ENCODE peak calls at places on chromosomes 12 and 14, in six cellular contexts. One of them, this sample, is unnamed.

GRCh38 chr12:68336754-68337343 is 4.7 kb upstream of the MDM1 start:
- DNase-seq in tibial nerve: no peak
- DNase-seq in heart left ventricle: no peak
- DNase-seq in NB4: no peak
- DNase-seq in Peyer's patch: no peak
- DNase-seq in ovary: no peak
- DNase-seq in this sample: no peak

GRCh38 chr14:81565441-81566290 is 32.0 kb upstream of the SEL1L start:
- DNase-seq in Peyer's patch: no peak
- DNase-seq in NB4: peak; percentile 41
- DNase-seq in ovary: peak; percentile 31
- DNase-seq in tibial nerve: no peak
- DNase-seq in heart left ventricle: no peak
- DNase-seq in this sample: no peak

GRCh38 chr14:52961060-52961639 is 10.3 kb upstream of the FERMT2 start:
- DNase-seq in Peyer's patch: peak; percentile 69
- DNase-seq in tibial nerve: no peak
- DNase-seq in ovary: peak; percentile 66
- DNase-seq in heart left ventricle: no peak
- DNase-seq in NB4: peak; percentile 50
- DNase-seq in this sample: peak; percentile 43

GRCh38 chr14:59305836-59306555 is 117.5 kb downstream of the DAAM1 start:
- DNase-seq in heart left ventricle: no peak
- DNase-seq in NB4: no peak
- DNase-seq in Peyer's patch: no peak
- DNase-seq in ovary: no peak
- DNase-seq in tibial nerve: no peak
- DNase-seq in this sample: no peak

GRCh38 chr14:65238456-65238855 is 136.1 kb upstream of the MAX start:
- DNase-seq in NB4: peak; percentile 23
- DNase-seq in tibial nerve: no peak
- DNase-seq in heart left ventricle: no peak
- DNase-seq in Peyer's patch: no peak
- DNase-seq in ovary: no peak
- DNase-seq in this sample: peak; percentile 34

GRCh38 chr12:105342464-105342863 is 12.0 kb downstream of the C12orf75 start:
- DNase-seq in NB4: no peak
- DNase-seq in Peyer's patch: no peak
- DNase-seq in tibial nerve: no peak
- DNase-seq in heart left ventricle: no peak
- DNase-seq in ovary: no peak
- DNase-seq in this sample: no peak

GRCh38 chr14:76539130-76539529 is 163.2 kb downstream of the ESRRB start:
- DNase-seq in NB4: no peak
- DNase-seq in ovary: no peak
- DNase-seq in Peyer's patch: no peak
- DNase-seq in tibial nerve: no peak
- DNase-seq in heart left ventricle: no peak
- DNase-seq in this sample: no peak

GRCh38 chr14:88079624-88080023 is 74.7 kb downstream of the GPR65 start:
- DNase-seq in NB4: no peak
- DNase-seq in Peyer's patch: no peak
- DNase-seq in heart left ventricle: no peak
- DNase-seq in tibial nerve: no peak
- DNase-seq in ovary: no peak
- DNase-seq in this sample: no peak

GRCh38 chr12:119699199-119699765 is 31.3 kb downstream of the PRKAB1 start:
- DNase-seq in NB4: no peak
- DNase-seq in ovary: no peak
- DNase-seq in tibial nerve: no peak
- DNase-seq in Peyer's patch: no peak
- DNase-seq in heart left ventricle: no peak
- DNase-seq in this sample: no peak

GRCh38 chr12:33476058-33476457 is 36.4 kb upstream of the SYT10 start:
- DNase-seq in ovary: no peak
- DNase-seq in Peyer's patch: no peak
- DNase-seq in NB4: no peak
- DNase-seq in heart left ventricle: no peak
- DNase-seq in tibial nerve: no peak
- DNase-seq in this sample: no peak

GRCh38 chr12:124545508-124546418 is 21.6 kb downstream of the NCOR2 start:
- DNase-seq in Peyer's patch: peak; percentile 67
- DNase-seq in ovary: no peak
- DNase-seq in tibial nerve: no peak
- DNase-seq in heart left ventricle: no peak
- DNase-seq in NB4: no peak
- DNase-seq in this sample: no peak

GRCh38 chr14:104473244-104473565 is 106.4 kb upstream of the C14orf180 start:
- DNase-seq in ovary: no peak
- DNase-seq in tibial nerve: no peak
- DNase-seq in heart left ventricle: no peak
- DNase-seq in NB4: no peak
- DNase-seq in Peyer's patch: no peak
- DNase-seq in this sample: no peak

GRCh38 chr14:64702493-64703392 is 1.5 kb upstream of the PLEKHG3 start:
- DNase-seq in heart left ventricle: no peak
- DNase-seq in ovary: no peak
- DNase-seq in NB4: no peak
- DNase-seq in Peyer's patch: peak; percentile 75
- DNase-seq in tibial nerve: no peak
- DNase-seq in this sample: no peak

GRCh38 chr12:14954269-14954668 is 7.1 kb downstream of the ARHGDIB start:
- DNase-seq in tibial nerve: no peak
- DNase-seq in ovary: no peak
- DNase-seq in Peyer's patch: no peak
- DNase-seq in heart left ventricle: no peak
- DNase-seq in NB4: peak; percentile 58
- DNase-seq in this sample: no peak

GRCh38 chr12:13559318-13559978 is 362.9 kb downstream of the EMP1 start:
- DNase-seq in NB4: no peak
- DNase-seq in Peyer's patch: no peak
- DNase-seq in ovary: no peak
- DNase-seq in tibial nerve: no peak
- DNase-seq in heart left ventricle: no peak
- DNase-seq in this sample: no peak

GRCh38 chr12:8127138-8127537 is 3.7 kb downstream of the CLEC4A start:
- DNase-seq in Peyer's patch: no peak
- DNase-seq in tibial nerve: no peak
- DNase-seq in heart left ventricle: no peak
- DNase-seq in ovary: no peak
- DNase-seq in NB4: peak; percentile 76
- DNase-seq in this sample: no peak

GRCh38 chr12:103392722-103393121 is 103.0 kb downstream of the C12orf42 start:
- DNase-seq in tibial nerve: no peak
- DNase-seq in ovary: no peak
- DNase-seq in NB4: no peak
- DNase-seq in Peyer's patch: no peak
- DNase-seq in heart left ventricle: no peak
- DNase-seq in this sample: no peak

GRCh38 chr12:14931359-14931758 is 7.0 kb downstream of the ERP27 start:
- DNase-seq in heart left ventricle: no peak
- DNase-seq in ovary: no peak
- DNase-seq in NB4: no peak
- DNase-seq in Peyer's patch: no peak
- DNase-seq in tibial nerve: no peak
- DNase-seq in this sample: no peak

GRCh38 chr12:127065595-127065994 is 1201.4 kb upstream of the TMEM132C start:
- DNase-seq in NB4: no peak
- DNase-seq in ovary: no peak
- DNase-seq in tibial nerve: no peak
- DNase-seq in Peyer's patch: no peak
- DNase-seq in heart left ventricle: no peak
- DNase-seq in this sample: no peak

GRCh38 chr12:26011099-26011498 is 52.6 kb downstream of the RASSF8 start:
- DNase-seq in heart left ventricle: no peak
- DNase-seq in ovary: peak; percentile 45
- DNase-seq in tibial nerve: no peak
- DNase-seq in Peyer's patch: no peak
- DNase-seq in NB4: no peak
- DNase-seq in this sample: no peak

GRCh38 chr12:69097619-69098368 is 141.6 kb upstream of the CPSF6 start:
- DNase-seq in Peyer's patch: no peak
- DNase-seq in tibial nerve: no peak
- DNase-seq in heart left ventricle: no peak
- DNase-seq in NB4: no peak
- DNase-seq in ovary: no peak
- DNase-seq in this sample: no peak

GRCh38 chr12:45458854-45459807 is 243.2 kb downstream of the ANO6 start:
- DNase-seq in Peyer's patch: no peak
- DNase-seq in tibial nerve: no peak
- DNase-seq in heart left ventricle: no peak
- DNase-seq in NB4: no peak
- DNase-seq in ovary: no peak
- DNase-seq in this sample: no peak

GRCh38 chr14:22555573-22556011 is 33.4 kb downstream of the DAD1 start:
- DNase-seq in tibial nerve: no peak
- DNase-seq in Peyer's patch: peak; percentile 55
- DNase-seq in NB4: peak; percentile 83
- DNase-seq in ovary: no peak
- DNase-seq in heart left ventricle: no peak
- DNase-seq in this sample: no peak

DNA sequence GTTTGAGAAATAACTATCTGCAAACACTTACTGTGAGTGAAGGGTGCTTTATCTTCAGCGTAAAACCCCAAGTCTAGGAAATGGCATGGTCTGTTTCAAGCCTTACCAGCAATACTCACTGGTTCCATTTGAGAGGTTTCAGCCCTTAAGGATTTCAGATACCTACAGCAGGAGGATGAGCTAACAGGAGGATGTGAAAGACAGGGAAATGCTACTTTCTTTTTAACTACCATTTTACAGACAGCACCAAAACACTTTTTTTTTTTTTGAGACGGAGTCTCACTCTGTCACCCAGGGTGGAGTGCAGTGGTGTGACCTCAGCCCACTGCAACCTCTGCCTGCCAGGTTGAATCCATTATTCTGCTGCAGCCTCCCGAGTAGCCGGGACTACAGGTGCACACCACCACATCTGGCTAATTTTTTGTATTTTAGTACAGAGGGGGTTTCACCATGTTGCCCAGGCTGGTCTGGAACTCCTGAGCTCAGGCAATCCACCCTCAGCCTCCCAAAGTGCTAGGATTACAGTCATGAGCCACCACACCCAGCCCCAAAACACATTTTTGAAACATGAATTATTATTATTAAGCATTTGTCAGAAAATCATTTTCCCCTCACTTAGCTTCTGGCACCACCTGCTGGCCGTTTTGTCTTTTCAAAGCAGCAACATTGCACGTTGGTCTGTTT is 4.6 kb downstream of the MTRFR start:
- DNase-seq in NB4: peak; percentile 80
- DNase-seq in Peyer's patch: peak; percentile 90
- DNase-seq in tibial nerve: peak; percentile 45
- DNase-seq in ovary: peak; percentile 77
- DNase-seq in heart left ventricle: peak; percentile 72
- DNase-seq in this sample: peak; percentile 69
- H3K4me3 ChIP-seq in NB4: no peak overlapping the region
- H3K4me3 ChIP-seq in Peyer's patch: no peak overlapping the region
- H3K4me3 ChIP-seq in tibial nerve: no peak overlapping the region
- H3K4me3 ChIP-seq in ovary: no peak overlapping the region
- H3K4me3 ChIP-seq in heart left ventricle: no peak overlapping the region
- H3K4me3 ChIP-seq in this sample: no peak overlapping the region

DNA sequence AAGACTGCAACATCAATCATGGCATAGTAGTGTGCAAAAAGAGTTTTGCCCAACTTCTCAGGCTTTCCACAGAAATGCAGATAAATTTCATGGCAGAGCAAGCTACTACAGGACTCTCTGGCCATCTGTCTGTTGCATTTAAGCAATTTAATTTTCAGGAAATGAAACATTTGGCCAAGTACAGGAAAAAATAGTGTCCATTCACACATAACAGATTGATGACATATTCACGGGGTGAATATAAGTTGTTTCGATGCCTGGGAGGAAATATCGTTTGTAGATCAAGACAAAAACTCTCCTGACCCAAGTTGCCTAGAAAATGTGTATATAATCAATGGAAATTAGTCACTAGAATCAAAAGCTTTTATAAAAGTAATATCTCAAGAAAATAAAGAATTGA is 323.9 kb downstream of the PRKD1 start:
- DNase-seq in heart left ventricle: no peak
- DNase-seq in ovary: no peak
- DNase-seq in Peyer's patch: no peak
- DNase-seq in tibial nerve: no peak
- DNase-seq in NB4: no peak
- DNase-seq in this sample: no peak
- TF ChIP-seq POLR2A in heart left ventricle: no peak
- TF ChIP-seq POLR2A in ovary: no peak
- TF ChIP-seq POLR2A in Peyer's patch: no peak
- TF ChIP-seq POLR2A in tibial nerve: no peak
- TF ChIP-seq POLR2A in NB4: no peak
- TF ChIP-seq POLR2A in this sample: no peak

DNA sequence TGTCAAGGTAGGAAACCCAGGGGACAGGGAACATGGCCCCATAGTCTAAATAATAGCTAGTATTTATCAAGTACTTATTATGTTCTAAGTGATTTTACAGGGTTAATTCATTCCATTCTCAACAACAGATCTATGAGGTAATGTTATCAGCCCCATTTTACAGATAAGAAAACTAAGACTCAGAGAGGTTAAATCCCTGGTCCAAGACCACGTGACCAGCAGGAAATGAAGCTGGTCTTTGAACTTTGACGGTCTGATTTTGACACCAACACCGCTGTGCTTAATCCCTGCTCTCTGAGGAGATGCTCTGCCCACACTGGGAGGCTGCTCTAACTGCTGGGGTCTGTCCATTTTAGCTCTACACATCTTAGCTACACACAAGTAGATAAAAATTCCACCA is 253.5 kb downstream of the SPTSSA start:
- DNase-seq in tibial nerve: no peak
- DNase-seq in heart left ventricle: no peak
- DNase-seq in ovary: no peak
- DNase-seq in Peyer's patch: no peak
- DNase-seq in NB4: no peak
- DNase-seq in this sample: no peak
- TF ChIP-seq CTCF in tibial nerve: no peak
- TF ChIP-seq CTCF in heart left ventricle: no peak
- TF ChIP-seq CTCF in ovary: no peak
- TF ChIP-seq CTCF in Peyer's patch: no peak
- TF ChIP-seq CTCF in NB4: no peak
- TF ChIP-seq CTCF in this sample: no peak

GRCh38 chr14:91410781-91411536 is 6.7 kb downstream of the CCDC88C start:
- DNase-seq in NB4: no peak
- DNase-seq in tibial nerve: no peak
- DNase-seq in Peyer's patch: peak; percentile 61
- DNase-seq in ovary: no peak
- DNase-seq in heart left ventricle: no peak
- DNase-seq in this sample: no peak

GRCh38 chr14:91415794-91416743 is 1.6 kb downstream of the CCDC88C start:
- DNase-seq in NB4: peak; percentile 79
- DNase-seq in Peyer's patch: peak; percentile 90
- DNase-seq in heart left ventricle: no peak
- DNase-seq in tibial nerve: no peak
- DNase-seq in ovary: no peak
- DNase-seq in this sample: no peak

GRCh38 chr14:91412939-91413338 is 4.7 kb downstream of the CCDC88C start:
- DNase-seq in heart left ventricle: no peak
- DNase-seq in tibial nerve: no peak
- DNase-seq in NB4: no peak
- DNase-seq in Peyer's patch: peak; percentile 45
- DNase-seq in ovary: no peak
- DNase-seq in this sample: no peak

GRCh38 chr14:91414475-91415342 is 2.9 kb downstream of the CCDC88C start:
- DNase-seq in heart left ventricle: no peak
- DNase-seq in ovary: no peak
- DNase-seq in tibial nerve: no peak
- DNase-seq in NB4: no peak
- DNase-seq in Peyer's patch: peak; percentile 42
- DNase-seq in this sample: no peak

GRCh38 chr14:91413547-91414474 is 3.8 kb downstream of the CCDC88C start:
- DNase-seq in NB4: no peak
- DNase-seq in heart left ventricle: no peak
- DNase-seq in Peyer's patch: peak; percentile 89
- DNase-seq in tibial nerve: no peak
- DNase-seq in ovary: no peak
- DNase-seq in this sample: no peak
- H3K4me3 ChIP-seq in NB4: peak overlapping the region; percentile 10
- H3K4me3 ChIP-seq in heart left ventricle: peak overlapping the region; percentile 85
- H3K4me3 ChIP-seq in Peyer's patch: no peak overlapping the region
- H3K4me3 ChIP-seq in tibial nerve: no peak overlapping the region
- H3K4me3 ChIP-seq in ovary: no peak overlapping the region
- H3K4me3 ChIP-seq in this sample: no peak overlapping the region

This sample was measured in lower leg skin.